ENCODE peak calls at places on chromosomes 3 and 15, in eight cellular contexts. One of them, this sample, is unnamed.

GRCh38 chr3:46361408-46362283 is 7.7 kb downstream of the CCR2 start:
- DNase-seq in AG20443: peak
- DNase-seq in HS-5: no peak
- DNase-seq in NCI-H2081 treated with DMSO at 0.1 percent for 48 hours: no peak
- DNase-seq in endothelial cell: no peak
- DNase-seq in activated CD4-positive, alpha-beta T cell treated with anti-CD3 and anti-CD28 coated beads for 48 hours: no peak
- DNase-seq in GM23338: no peak
- DNase-seq in NB4: peak
- DNase-seq in this sample: peak

GRCh38 chr3:23629181-23629893 is 176.4 kb upstream of the UBE2E1 start:
- DNase-seq in AG20443: no peak
- DNase-seq in HS-5: peak
- DNase-seq in NCI-H2081 treated with DMSO at 0.1 percent for 48 hours: no peak
- DNase-seq in endothelial cell: no peak
- DNase-seq in activated CD4-positive, alpha-beta T cell treated with anti-CD3 and anti-CD28 coated beads for 48 hours: no peak
- DNase-seq in GM23338: no peak
- DNase-seq in NB4: no peak
- DNase-seq in this sample: no peak

GRCh38 chr3:134904796-134905646 is 110.0 kb downstream of the EPHB1 start:
- DNase-seq in AG20443: no peak
- DNase-seq in HS-5: no peak
- DNase-seq in NCI-H2081 treated with DMSO at 0.1 percent for 48 hours: no peak
- DNase-seq in endothelial cell: no peak
- DNase-seq in activated CD4-positive, alpha-beta T cell treated with anti-CD3 and anti-CD28 coated beads for 48 hours: no peak
- DNase-seq in GM23338: peak
- DNase-seq in NB4: no peak
- DNase-seq in this sample: no peak

GRCh38 chr3:55526332-55527030 is 39.4 kb upstream of the WNT5A start:
- DNase-seq in AG20443: no peak
- DNase-seq in HS-5: no peak
- DNase-seq in NCI-H2081 treated with DMSO at 0.1 percent for 48 hours: no peak
- DNase-seq in endothelial cell: no peak
- DNase-seq in activated CD4-positive, alpha-beta T cell treated with anti-CD3 and anti-CD28 coated beads for 48 hours: no peak
- DNase-seq in GM23338: no peak
- DNase-seq in NB4: no peak
- DNase-seq in this sample: no peak

GRCh38 chr15:25846377-25846776 is 16.8 kb downstream of the ATP10A start:
- DNase-seq in AG20443: no peak
- DNase-seq in HS-5: no peak
- DNase-seq in NCI-H2081 treated with DMSO at 0.1 percent for 48 hours: no peak
- DNase-seq in endothelial cell: no peak
- DNase-seq in activated CD4-positive, alpha-beta T cell treated with anti-CD3 and anti-CD28 coated beads for 48 hours: peak
- DNase-seq in GM23338: no peak
- DNase-seq in NB4: no peak
- DNase-seq in this sample: no peak

GRCh38 chr3:147431746-147432145 is 22.6 kb downstream of the ZIC1 start:
- DNase-seq in AG20443: peak
- DNase-seq in HS-5: no peak
- DNase-seq in NCI-H2081 treated with DMSO at 0.1 percent for 48 hours: no peak
- DNase-seq in endothelial cell: no peak
- DNase-seq in activated CD4-positive, alpha-beta T cell treated with anti-CD3 and anti-CD28 coated beads for 48 hours: no peak
- DNase-seq in GM23338: no peak
- DNase-seq in NB4: peak
- DNase-seq in this sample: no peak

GRCh38 chr3:30873667-30874066 is 20.8 kb downstream of the GADL1 start:
- DNase-seq in AG20443: no peak
- DNase-seq in HS-5: peak
- DNase-seq in NCI-H2081 treated with DMSO at 0.1 percent for 48 hours: no peak
- DNase-seq in endothelial cell: no peak
- DNase-seq in activated CD4-positive, alpha-beta T cell treated with anti-CD3 and anti-CD28 coated beads for 48 hours: no peak
- DNase-seq in GM23338: no peak
- DNase-seq in NB4: no peak
- DNase-seq in this sample: no peak

GRCh38 chr3:189123595-189124387 is 48.0 kb upstream of the TPRG1 start:
- DNase-seq in AG20443: no peak
- DNase-seq in HS-5: no peak
- DNase-seq in NCI-H2081 treated with DMSO at 0.1 percent for 48 hours: no peak
- DNase-seq in endothelial cell: no peak
- DNase-seq in activated CD4-positive, alpha-beta T cell treated with anti-CD3 and anti-CD28 coated beads for 48 hours: no peak
- DNase-seq in GM23338: no peak
- DNase-seq in NB4: no peak
- DNase-seq in this sample: no peak

GRCh38 chr3:169575381-169575780 is 88.1 kb downstream of the MECOM start:
- DNase-seq in AG20443: peak
- DNase-seq in HS-5: peak
- DNase-seq in NCI-H2081 treated with DMSO at 0.1 percent for 48 hours: no peak
- DNase-seq in endothelial cell: no peak
- DNase-seq in activated CD4-positive, alpha-beta T cell treated with anti-CD3 and anti-CD28 coated beads for 48 hours: no peak
- DNase-seq in GM23338: no peak
- DNase-seq in NB4: no peak
- DNase-seq in this sample: no peak

GRCh38 chr3:190073264-190073663 is 47.4 kb downstream of the P3H2 start:
- DNase-seq in AG20443: no peak
- DNase-seq in HS-5: no peak
- DNase-seq in NCI-H2081 treated with DMSO at 0.1 percent for 48 hours: no peak
- DNase-seq in endothelial cell: no peak
- DNase-seq in activated CD4-positive, alpha-beta T cell treated with anti-CD3 and anti-CD28 coated beads for 48 hours: no peak
- DNase-seq in GM23338: no peak
- DNase-seq in NB4: no peak
- DNase-seq in this sample: no peak

GRCh38 chr15:20341901-20342605 is 199.5 kb downstream of the GOLGA6L6 start:
- DNase-seq in AG20443: peak
- DNase-seq in HS-5: no peak
- DNase-seq in NCI-H2081 treated with DMSO at 0.1 percent for 48 hours: no peak
- DNase-seq in endothelial cell: peak
- DNase-seq in activated CD4-positive, alpha-beta T cell treated with anti-CD3 and anti-CD28 coated beads for 48 hours: peak
- DNase-seq in GM23338: no peak
- DNase-seq in NB4: no peak
- DNase-seq in this sample: no peak

GRCh38 chr15:58931985-58932384 is 1.5 kb downstream of the SLTM start:
- DNase-seq in AG20443: peak
- DNase-seq in HS-5: no peak
- DNase-seq in NCI-H2081 treated with DMSO at 0.1 percent for 48 hours: no peak
- DNase-seq in endothelial cell: no peak
- DNase-seq in activated CD4-positive, alpha-beta T cell treated with anti-CD3 and anti-CD28 coated beads for 48 hours: no peak
- DNase-seq in GM23338: no peak
- DNase-seq in NB4: peak
- DNase-seq in this sample: peak

GRCh38 chr3:18444597-18445420 is 19.7 kb upstream of the SATB1 start:
- DNase-seq in AG20443: peak
- DNase-seq in HS-5: no peak
- DNase-seq in NCI-H2081 treated with DMSO at 0.1 percent for 48 hours: no peak
- DNase-seq in endothelial cell: peak
- DNase-seq in activated CD4-positive, alpha-beta T cell treated with anti-CD3 and anti-CD28 coated beads for 48 hours: peak
- DNase-seq in GM23338: peak
- DNase-seq in NB4: peak
- DNase-seq in this sample: peak

GRCh38 chr15:73287019-73287418 is 81.7 kb downstream of the HCN4 start:
- DNase-seq in AG20443: no peak
- DNase-seq in HS-5: no peak
- DNase-seq in NCI-H2081 treated with DMSO at 0.1 percent for 48 hours: no peak
- DNase-seq in endothelial cell: no peak
- DNase-seq in activated CD4-positive, alpha-beta T cell treated with anti-CD3 and anti-CD28 coated beads for 48 hours: no peak
- DNase-seq in GM23338: no peak
- DNase-seq in NB4: peak
- DNase-seq in this sample: peak

GRCh38 chr3:114332342-114333179 is 38.7 kb downstream of the TIGIT start:
- DNase-seq in AG20443: no peak
- DNase-seq in HS-5: no peak
- DNase-seq in NCI-H2081 treated with DMSO at 0.1 percent for 48 hours: no peak
- DNase-seq in endothelial cell: no peak
- DNase-seq in activated CD4-positive, alpha-beta T cell treated with anti-CD3 and anti-CD28 coated beads for 48 hours: no peak
- DNase-seq in GM23338: no peak
- DNase-seq in NB4: no peak
- DNase-seq in this sample: no peak

GRCh38 chr3:66504761-66505641 is 4.2 kb upstream of the LRIG1 start:
- DNase-seq in AG20443: no peak
- DNase-seq in HS-5: no peak
- DNase-seq in NCI-H2081 treated with DMSO at 0.1 percent for 48 hours: no peak
- DNase-seq in endothelial cell: no peak
- DNase-seq in activated CD4-positive, alpha-beta T cell treated with anti-CD3 and anti-CD28 coated beads for 48 hours: no peak
- DNase-seq in GM23338: no peak
- DNase-seq in NB4: no peak
- DNase-seq in this sample: no peak

GRCh38 chr3:38968403-38968802 is 83.3 kb downstream of the SCN11A start:
- DNase-seq in AG20443: no peak
- DNase-seq in HS-5: no peak
- DNase-seq in NCI-H2081 treated with DMSO at 0.1 percent for 48 hours: no peak
- DNase-seq in endothelial cell: no peak
- DNase-seq in activated CD4-positive, alpha-beta T cell treated with anti-CD3 and anti-CD28 coated beads for 48 hours: no peak
- DNase-seq in GM23338: no peak
- DNase-seq in NB4: no peak
- DNase-seq in this sample: no peak

GRCh38 chr15:75685195-75685594 is 27.5 kb downstream of the CSPG4 start:
- DNase-seq in AG20443: no peak
- DNase-seq in HS-5: no peak
- DNase-seq in NCI-H2081 treated with DMSO at 0.1 percent for 48 hours: no peak
- DNase-seq in endothelial cell: no peak
- DNase-seq in activated CD4-positive, alpha-beta T cell treated with anti-CD3 and anti-CD28 coated beads for 48 hours: no peak
- DNase-seq in GM23338: no peak
- DNase-seq in NB4: no peak
- DNase-seq in this sample: no peak

GRCh38 chr3:42635111-42635510 is 18.4 kb upstream of the ZBTB47 start:
- DNase-seq in AG20443: no peak
- DNase-seq in HS-5: no peak
- DNase-seq in NCI-H2081 treated with DMSO at 0.1 percent for 48 hours: no peak
- DNase-seq in endothelial cell: no peak
- DNase-seq in activated CD4-positive, alpha-beta T cell treated with anti-CD3 and anti-CD28 coated beads for 48 hours: no peak
- DNase-seq in GM23338: peak
- DNase-seq in NB4: peak
- DNase-seq in this sample: no peak

GRCh38 chr3:57784089-57784735 is 28.1 kb downstream of the SLMAP start:
- DNase-seq in AG20443: no peak
- DNase-seq in HS-5: no peak
- DNase-seq in NCI-H2081 treated with DMSO at 0.1 percent for 48 hours: no peak
- DNase-seq in endothelial cell: no peak
- DNase-seq in activated CD4-positive, alpha-beta T cell treated with anti-CD3 and anti-CD28 coated beads for 48 hours: no peak
- DNase-seq in GM23338: no peak
- DNase-seq in NB4: no peak
- DNase-seq in this sample: no peak

GRCh38 chr15:70715840-70716510 is 47.4 kb downstream of the UACA start:
- DNase-seq in AG20443: no peak
- DNase-seq in HS-5: no peak
- DNase-seq in NCI-H2081 treated with DMSO at 0.1 percent for 48 hours: no peak
- DNase-seq in endothelial cell: no peak
- DNase-seq in activated CD4-positive, alpha-beta T cell treated with anti-CD3 and anti-CD28 coated beads for 48 hours: no peak
- DNase-seq in GM23338: no peak
- DNase-seq in NB4: no peak
- DNase-seq in this sample: no peak

GRCh38 chr3:171526146-171526545 is 65.9 kb upstream of the TNIK start:
- DNase-seq in AG20443: no peak
- DNase-seq in HS-5: no peak
- DNase-seq in NCI-H2081 treated with DMSO at 0.1 percent for 48 hours: no peak
- DNase-seq in endothelial cell: no peak
- DNase-seq in activated CD4-positive, alpha-beta T cell treated with anti-CD3 and anti-CD28 coated beads for 48 hours: no peak
- DNase-seq in GM23338: no peak
- DNase-seq in NB4: no peak
- DNase-seq in this sample: no peak

GRCh38 chr3:133461291-133461690 is 61.4 kb downstream of the BFSP2 start:
- DNase-seq in AG20443: no peak
- DNase-seq in HS-5: no peak
- DNase-seq in NCI-H2081 treated with DMSO at 0.1 percent for 48 hours: no peak
- DNase-seq in endothelial cell: no peak
- DNase-seq in activated CD4-positive, alpha-beta T cell treated with anti-CD3 and anti-CD28 coated beads for 48 hours: no peak
- DNase-seq in GM23338: no peak
- DNase-seq in NB4: no peak
- DNase-seq in this sample: no peak

GRCh38 chr3:52934626-52935530 is 37.5 kb upstream of the STIMATE start:
- DNase-seq in AG20443: peak
- DNase-seq in HS-5: peak
- DNase-seq in NCI-H2081 treated with DMSO at 0.1 percent for 48 hours: no peak
- DNase-seq in endothelial cell: peak
- DNase-seq in activated CD4-positive, alpha-beta T cell treated with anti-CD3 and anti-CD28 coated beads for 48 hours: peak
- DNase-seq in GM23338: peak
- DNase-seq in NB4: peak
- DNase-seq in this sample: peak

GRCh38 chr15:83248151-83248851 is 36.2 kb downstream of the BNC1 start:
- DNase-seq in AG20443: peak
- DNase-seq in HS-5: peak
- DNase-seq in NCI-H2081 treated with DMSO at 0.1 percent for 48 hours: no peak
- DNase-seq in endothelial cell: peak
- DNase-seq in activated CD4-positive, alpha-beta T cell treated with anti-CD3 and anti-CD28 coated beads for 48 hours: peak
- DNase-seq in GM23338: peak
- DNase-seq in NB4: peak
- DNase-seq in this sample: no peak

GRCh38 chr15:70060214-70061085 is 37.3 kb downstream of the TLE3 start:
- DNase-seq in AG20443: no peak
- DNase-seq in HS-5: no peak
- DNase-seq in NCI-H2081 treated with DMSO at 0.1 percent for 48 hours: no peak
- DNase-seq in endothelial cell: no peak
- DNase-seq in activated CD4-positive, alpha-beta T cell treated with anti-CD3 and anti-CD28 coated beads for 48 hours: no peak
- DNase-seq in GM23338: no peak
- DNase-seq in NB4: no peak
- DNase-seq in this sample: no peak

GRCh38 chr3:135667061-135667460 is 298.5 kb upstream of the PPP2R3A start:
- DNase-seq in AG20443: no peak
- DNase-seq in HS-5: no peak
- DNase-seq in NCI-H2081 treated with DMSO at 0.1 percent for 48 hours: no peak
- DNase-seq in endothelial cell: no peak
- DNase-seq in activated CD4-positive, alpha-beta T cell treated with anti-CD3 and anti-CD28 coated beads for 48 hours: no peak
- DNase-seq in GM23338: no peak
- DNase-seq in NB4: no peak
- DNase-seq in this sample: no peak

GRCh38 chr3:58005662-58006061 is 2.6 kb upstream of the FLNB start:
- DNase-seq in AG20443: peak
- DNase-seq in HS-5: no peak
- DNase-seq in NCI-H2081 treated with DMSO at 0.1 percent for 48 hours: no peak
- DNase-seq in endothelial cell: no peak
- DNase-seq in activated CD4-positive, alpha-beta T cell treated with anti-CD3 and anti-CD28 coated beads for 48 hours: no peak
- DNase-seq in GM23338: no peak
- DNase-seq in NB4: no peak
- DNase-seq in this sample: no peak

GRCh38 chr3:69865920-69866679 is 126.8 kb downstream of the MITF start:
- DNase-seq in AG20443: no peak
- DNase-seq in HS-5: no peak
- DNase-seq in NCI-H2081 treated with DMSO at 0.1 percent for 48 hours: no peak
- DNase-seq in endothelial cell: no peak
- DNase-seq in activated CD4-positive, alpha-beta T cell treated with anti-CD3 and anti-CD28 coated beads for 48 hours: no peak
- DNase-seq in GM23338: peak
- DNase-seq in NB4: no peak
- DNase-seq in this sample: no peak

GRCh38 chr15:76837474-76837873 is 67.7 kb downstream of the SCAPER start:
- DNase-seq in AG20443: no peak
- DNase-seq in HS-5: no peak
- DNase-seq in NCI-H2081 treated with DMSO at 0.1 percent for 48 hours: no peak
- DNase-seq in endothelial cell: no peak
- DNase-seq in activated CD4-positive, alpha-beta T cell treated with anti-CD3 and anti-CD28 coated beads for 48 hours: no peak
- DNase-seq in GM23338: no peak
- DNase-seq in NB4: no peak
- DNase-seq in this sample: no peak

GRCh38 chr15:96053039-96054021 is 277.2 kb upstream of the NR2F2 start:
- DNase-seq in AG20443: no peak
- DNase-seq in HS-5: no peak
- DNase-seq in NCI-H2081 treated with DMSO at 0.1 percent for 48 hours: peak
- DNase-seq in endothelial cell: peak
- DNase-seq in activated CD4-positive, alpha-beta T cell treated with anti-CD3 and anti-CD28 coated beads for 48 hours: no peak
- DNase-seq in GM23338: peak
- DNase-seq in NB4: no peak
- DNase-seq in this sample: no peak

GRCh38 chr15:80251505-80252280 is at the start of gene CTXND1:
- DNase-seq in AG20443: peak
- DNase-seq in HS-5: no peak
- DNase-seq in NCI-H2081 treated with DMSO at 0.1 percent for 48 hours: no peak
- DNase-seq in endothelial cell: peak
- DNase-seq in activated CD4-positive, alpha-beta T cell treated with anti-CD3 and anti-CD28 coated beads for 48 hours: peak
- DNase-seq in GM23338: peak
- DNase-seq in NB4: no peak
- DNase-seq in this sample: no peak

GRCh38 chr3:123843668-123844067 is 40.5 kb downstream of the MYLK start:
- DNase-seq in AG20443: no peak
- DNase-seq in HS-5: no peak
- DNase-seq in NCI-H2081 treated with DMSO at 0.1 percent for 48 hours: no peak
- DNase-seq in endothelial cell: no peak
- DNase-seq in activated CD4-positive, alpha-beta T cell treated with anti-CD3 and anti-CD28 coated beads for 48 hours: no peak
- DNase-seq in GM23338: peak
- DNase-seq in NB4: no peak
- DNase-seq in this sample: no peak

GRCh38 chr3:52534281-52535183 is 875 bp upstream of the NT5DC2 start:
- DNase-seq in AG20443: peak
- DNase-seq in HS-5: no peak
- DNase-seq in NCI-H2081 treated with DMSO at 0.1 percent for 48 hours: no peak
- DNase-seq in endothelial cell: peak
- DNase-seq in activated CD4-positive, alpha-beta T cell treated with anti-CD3 and anti-CD28 coated beads for 48 hours: no peak
- DNase-seq in GM23338: peak
- DNase-seq in NB4: peak
- DNase-seq in this sample: no peak

This sample was measured in GF-D8.